ENCODE peak calls at places on chromosomes 16 and 17, in eight cellular contexts. B is epithelial cell of esophagus; V is sigmoid colon; H is CD4-positive, alpha-beta T cell; A is fibroblast of lung; X is heart left ventricle; T is tibial artery; G is activated B cell treated with CpG ODN at 0.5 μM for 24 hours. O is an unnamed sample.

GRCh38 chr17:51435641-51436091 is 175.3 kb downstream of the UTP18 start:
- DNase-seq in X (no peak), B (peak), H (peak), T (no peak), A (no peak), V (no peak), G (no peak), O (no peak)

GRCh38 chr17:4676777-4677176 is 27.2 kb downstream of the PELP1 start:
- DNase-seq in X (no peak), G (no peak), H (no peak), A (no peak), T (no peak), B (no peak), V (no peak), O (no peak)

GRCh38 chr17:82213251-82214011 is 789 bp upstream of the CCDC57 start:
- DNase-seq in A (peak), G (no peak), B (peak), V (peak), T (no peak), H (peak), X (no peak), O (no peak)

GRCh38 chr17:40735016-40735415 is 20.1 kb downstream of the KRT25 start:
- DNase-seq in T (no peak), H (no peak), G (no peak), B (peak), A (no peak), X (no peak), V (no peak), O (no peak)

GRCh38 chr17:16934133-16934795 is 37.7 kb downstream of the TNFRSF13B start:
- DNase-seq in V (peak), G (no peak), T (peak), H (peak), B (no peak), A (no peak), X (peak), O (no peak)

GRCh38 chr17:39235555-39236221 is 9.9 kb upstream of the STAC2 start:
- DNase-seq in V (no peak), T (no peak), A (peak), B (peak), X (no peak), H (no peak), G (no peak), O (no peak)

GRCh38 chr17:10631048-10631700 is 25.9 kb downstream of the MYH3 start:
- DNase-seq in X (no peak), G (no peak), A (no peak), B (peak), V (no peak), T (no peak), H (no peak), O (no peak)

GRCh38 chr17:17816831-17817551 is 19.8 kb downstream of the SREBF1 start:
- DNase-seq in X (no peak), A (no peak), H (no peak), G (no peak), B (no peak), T (no peak), V (no peak), O (no peak)

GRCh38 chr17:82816358-82816757 is 23.5 kb downstream of the ZNF750 start:
- DNase-seq in T (no peak), V (no peak), X (no peak), A (no peak), H (no peak), G (no peak), B (no peak), O (no peak)

GRCh38 chr16:57795431-57795878 is 6.8 kb downstream of the KIFC3 start:
- DNase-seq in G (no peak), H (no peak), X (no peak), T (no peak), A (peak), B (peak), V (peak), O (no peak)

GRCh38 chr17:70629902-70630301 is 460.6 kb downstream of the KCNJ2 start:
- DNase-seq in X (no peak), V (no peak), A (no peak), T (no peak), G (no peak), H (no peak), B (peak), O (no peak)
- TF ChIP-seq CTCF in X (peak), V (no peak), A (peak), T (no peak), G (no peak), H (no peak), B (peak), O (peak)

GRCh38 chr17:45293413-45294211 is 23.2 kb downstream of the MAP3K14 start:
- DNase-seq in H (no peak), T (peak), X (peak), G (no peak), A (peak), V (peak), B (peak), O (no peak)
- TF ChIP-seq CTCF in H (no peak), T (no peak), X (peak), G (no peak), A (peak), V (no peak), B (no peak), O (no peak)

GRCh38 chr16:85856585-85856984 is 42.4 kb upstream of the IRF8 start:
- DNase-seq in G (no peak), V (no peak), B (no peak), H (no peak), A (no peak), X (no peak), T (no peak), O (no peak)
- TF ChIP-seq CTCF in G (no peak), V (no peak), B (no peak), H (no peak), A (no peak), X (no peak), T (no peak), O (no peak)

DNA sequence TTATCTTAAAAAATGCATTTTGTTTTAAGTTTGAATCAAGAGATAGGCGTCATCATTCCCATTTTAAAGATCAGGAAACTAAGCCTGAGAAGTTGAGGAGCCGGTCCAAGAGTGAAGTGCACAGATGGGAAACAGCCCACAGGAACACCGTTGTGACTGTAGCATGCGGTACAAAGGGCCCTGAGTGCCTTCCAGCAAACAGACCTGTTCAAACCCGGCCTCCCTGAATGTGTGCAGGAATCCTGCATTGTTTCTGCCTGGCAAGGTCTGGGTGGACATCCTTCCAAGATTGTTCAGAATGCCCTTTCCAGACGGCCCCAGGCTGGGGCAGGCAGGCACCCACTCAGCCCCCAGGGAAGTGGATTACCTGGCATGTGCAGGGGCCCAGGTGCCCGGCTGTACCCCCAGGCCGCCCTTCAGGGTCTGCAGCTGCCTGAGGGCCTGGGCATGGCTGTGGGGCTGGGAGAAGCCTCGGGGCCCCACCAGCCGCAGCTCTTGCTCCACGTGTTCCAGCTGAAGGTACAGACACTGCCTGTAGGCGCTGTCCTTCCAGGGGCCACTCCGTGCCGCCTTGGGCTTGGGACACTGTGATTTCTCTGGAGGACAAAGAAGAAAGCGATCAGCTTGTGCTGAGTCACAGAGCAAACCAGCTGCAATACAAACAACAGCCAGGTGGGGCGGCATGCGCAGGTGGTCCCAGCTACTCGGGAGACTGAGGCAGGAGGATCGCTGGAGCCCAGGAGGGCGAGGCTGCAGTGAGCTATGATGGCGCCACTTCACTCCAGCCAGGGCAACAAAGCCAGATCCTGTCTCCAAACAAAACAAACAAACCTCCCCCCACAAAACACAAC is 45.0 kb upstream of the GCSH start:
- DNase-seq in A (no peak), G (no peak), X (no peak), V (no peak), H (no peak), B (peak), T (no peak), O (no peak)
- TF ChIP-seq CTCF in A (peak), G (no peak), X (no peak), V (no peak), H (no peak), B (peak), T (no peak), O (peak)

O was measured in mesothelial cell of epicardium.